ENCODE peak calls at places on chromosomes 3 and 15, in six cellular contexts. One of them, this sample, is unnamed. For H3K27me3, the result is how much of the 10 kb centered on the place peaks cover.

GRCh38 chr15:76153241-76154197 is 93.7 kb downstream of the TMEM266 start:
- DNase-seq in colonic mucosa: no peak
- DNase-seq in dorsolateral prefrontal cortex: no peak
- DNase-seq in fibroblast of lung: no peak
- DNase-seq in iPS DF 6.9: no peak
- DNase-seq in H9: peak
- DNase-seq in this sample: no peak

GRCh38 chr3:29759443-29760033 is 478.7 kb downstream of the RBMS3 start:
- DNase-seq in colonic mucosa: no peak
- DNase-seq in iPS DF 6.9: no peak
- DNase-seq in dorsolateral prefrontal cortex: no peak
- DNase-seq in H9: no peak
- DNase-seq in fibroblast of lung: peak
- DNase-seq in this sample: no peak

GRCh38 chr3:38545396-38545949 is 49.3 kb downstream of the EXOG start:
- DNase-seq in dorsolateral prefrontal cortex: no peak
- DNase-seq in H9: no peak
- DNase-seq in iPS DF 6.9: no peak
- DNase-seq in fibroblast of lung: no peak
- DNase-seq in colonic mucosa: no peak
- DNase-seq in this sample: no peak

GRCh38 chr3:23781871-23782270 is 23.9 kb upstream of the UBE2E1 start:
- DNase-seq in fibroblast of lung: no peak
- DNase-seq in iPS DF 6.9: no peak
- DNase-seq in dorsolateral prefrontal cortex: no peak
- DNase-seq in colonic mucosa: no peak
- DNase-seq in H9: no peak
- DNase-seq in this sample: no peak

GRCh38 chr3:183488343-183488742 is 59.9 kb upstream of the MCF2L2 start:
- DNase-seq in colonic mucosa: no peak
- DNase-seq in dorsolateral prefrontal cortex: no peak
- DNase-seq in iPS DF 6.9: no peak
- DNase-seq in fibroblast of lung: no peak
- DNase-seq in H9: no peak
- DNase-seq in this sample: no peak

GRCh38 chr3:131388400-131388799 is 6.8 kb downstream of the NUDT16 start:
- DNase-seq in iPS DF 6.9: no peak
- DNase-seq in fibroblast of lung: peak
- DNase-seq in dorsolateral prefrontal cortex: no peak
- DNase-seq in H9: no peak
- DNase-seq in colonic mucosa: no peak
- DNase-seq in this sample: no peak

GRCh38 chr3:85102774-85103173 is 144.0 kb downstream of the CADM2 start:
- DNase-seq in fibroblast of lung: no peak
- DNase-seq in H9: no peak
- DNase-seq in dorsolateral prefrontal cortex: no peak
- DNase-seq in iPS DF 6.9: no peak
- DNase-seq in colonic mucosa: no peak
- DNase-seq in this sample: no peak

GRCh38 chr3:74546426-74546825 is 68.0 kb downstream of the CNTN3 start:
- DNase-seq in H9: no peak
- DNase-seq in iPS DF 6.9: no peak
- DNase-seq in fibroblast of lung: peak
- DNase-seq in dorsolateral prefrontal cortex: no peak
- DNase-seq in colonic mucosa: no peak
- DNase-seq in this sample: no peak

GRCh38 chr15:81507831-81508230 is 133.8 kb upstream of the TMC3 start:
- DNase-seq in dorsolateral prefrontal cortex: no peak
- DNase-seq in iPS DF 6.9: no peak
- DNase-seq in H9: no peak
- DNase-seq in colonic mucosa: no peak
- DNase-seq in fibroblast of lung: no peak
- DNase-seq in this sample: no peak

GRCh38 chr3:72223116-72223515 is 438.2 kb upstream of the PROK2 start:
- DNase-seq in fibroblast of lung: no peak
- DNase-seq in colonic mucosa: no peak
- DNase-seq in iPS DF 6.9: no peak
- DNase-seq in H9: no peak
- DNase-seq in dorsolateral prefrontal cortex: no peak
- DNase-seq in this sample: no peak

GRCh38 chr3:124818398-124819150 is 68.6 kb downstream of the ITGB5 start:
- DNase-seq in fibroblast of lung: peak
- DNase-seq in dorsolateral prefrontal cortex: no peak
- DNase-seq in colonic mucosa: no peak
- DNase-seq in iPS DF 6.9: no peak
- DNase-seq in H9: no peak
- DNase-seq in this sample: no peak

GRCh38 chr3:105944721-105945120 is 75.9 kb upstream of the CBLB start:
- DNase-seq in dorsolateral prefrontal cortex: no peak
- DNase-seq in fibroblast of lung: peak
- DNase-seq in H9: no peak
- DNase-seq in iPS DF 6.9: no peak
- DNase-seq in colonic mucosa: no peak
- DNase-seq in this sample: peak

GRCh38 chr3:180619723-180620122 is 17.8 kb downstream of the TTC14 start:
- DNase-seq in fibroblast of lung: peak
- DNase-seq in dorsolateral prefrontal cortex: no peak
- DNase-seq in colonic mucosa: no peak
- DNase-seq in iPS DF 6.9: no peak
- DNase-seq in H9: no peak
- DNase-seq in this sample: no peak

GRCh38 chr3:47495111-47495510 is 18.4 kb downstream of the ELP6 start:
- DNase-seq in H9: no peak
- DNase-seq in fibroblast of lung: no peak
- DNase-seq in iPS DF 6.9: no peak
- DNase-seq in colonic mucosa: no peak
- DNase-seq in dorsolateral prefrontal cortex: no peak
- DNase-seq in this sample: no peak

GRCh38 chr15:29141908-29142747 is 127.5 kb downstream of the NSMCE3 start:
- DNase-seq in fibroblast of lung: peak
- DNase-seq in iPS DF 6.9: no peak
- DNase-seq in colonic mucosa: no peak
- DNase-seq in dorsolateral prefrontal cortex: no peak
- DNase-seq in H9: peak
- DNase-seq in this sample: no peak

GRCh38 chr3:105827959-105828358 is 40.9 kb downstream of the CBLB start:
- DNase-seq in colonic mucosa: peak
- DNase-seq in H9: peak
- DNase-seq in iPS DF 6.9: peak
- DNase-seq in fibroblast of lung: peak
- DNase-seq in dorsolateral prefrontal cortex: no peak
- DNase-seq in this sample: peak

GRCh38 chr15:69393831-69394491 is 20.2 kb upstream of the KIF23 start:
- DNase-seq in H9: no peak
- DNase-seq in fibroblast of lung: peak
- DNase-seq in dorsolateral prefrontal cortex: no peak
- DNase-seq in iPS DF 6.9: no peak
- DNase-seq in colonic mucosa: no peak
- DNase-seq in this sample: no peak

GRCh38 chr3:32401541-32402052 is 9.9 kb downstream of the CMTM7 start:
- DNase-seq in dorsolateral prefrontal cortex: peak
- DNase-seq in H9: peak
- DNase-seq in fibroblast of lung: peak
- DNase-seq in iPS DF 6.9: no peak
- DNase-seq in colonic mucosa: peak
- DNase-seq in this sample: peak

GRCh38 chr3:133956333-133956732 is 60.7 kb upstream of the RAB6B start:
- DNase-seq in colonic mucosa: no peak
- DNase-seq in fibroblast of lung: no peak
- DNase-seq in iPS DF 6.9: no peak
- DNase-seq in H9: no peak
- DNase-seq in dorsolateral prefrontal cortex: no peak
- DNase-seq in this sample: no peak

DNA sequence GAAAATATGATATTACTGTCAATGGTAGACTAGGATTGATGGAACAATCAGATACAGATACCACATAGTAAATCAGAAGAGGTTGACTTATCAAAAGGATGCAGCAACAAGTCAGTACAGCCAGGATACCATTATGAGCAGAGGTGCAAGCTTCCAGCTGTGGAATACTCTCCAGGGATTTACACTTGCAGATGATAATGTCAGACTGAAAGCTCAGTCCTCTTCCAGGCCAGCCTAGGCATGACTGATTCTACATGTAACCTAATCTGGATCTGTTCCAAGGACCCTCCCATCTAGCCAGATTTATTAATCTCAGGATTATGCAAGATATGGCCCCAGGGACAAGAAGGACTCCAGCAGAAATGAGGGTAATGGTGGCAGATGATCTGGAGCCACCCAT is 8.2 kb downstream of the FILIP1L start:
- DNase-seq in iPS DF 6.9: no peak
- DNase-seq in H9: no peak
- DNase-seq in dorsolateral prefrontal cortex: no peak
- DNase-seq in fibroblast of lung: no peak
- DNase-seq in colonic mucosa: no peak
- DNase-seq in this sample: no peak
- H3K27ac ChIP-seq in iPS DF 6.9: no peak
- H3K27ac ChIP-seq in H9: no peak
- H3K27ac ChIP-seq in dorsolateral prefrontal cortex: no peak
- H3K27ac ChIP-seq in fibroblast of lung: no peak
- H3K27ac ChIP-seq in colonic mucosa: no peak
- H3K27ac ChIP-seq in this sample: no peak

GRCh38 chr3:52248165-52248541 is 2.6 kb downstream of the PPM1M start:
- DNase-seq in fibroblast of lung: no peak
- DNase-seq in iPS DF 6.9: no peak
- DNase-seq in H9: no peak
- DNase-seq in dorsolateral prefrontal cortex: peak
- DNase-seq in colonic mucosa: no peak
- DNase-seq in this sample: no peak
- H3K27me3 ChIP-seq in fibroblast of lung: under half
- H3K27me3 ChIP-seq in iPS DF 6.9: under half
- H3K27me3 ChIP-seq in H9: under half
- H3K27me3 ChIP-seq in dorsolateral prefrontal cortex: under half
- H3K27me3 ChIP-seq in colonic mucosa: under half
- H3K27me3 ChIP-seq in this sample: under half

GRCh38 chr3:25458420-25458814 is 30.4 kb downstream of the RARB start:
- DNase-seq in colonic mucosa: no peak
- DNase-seq in H9: no peak
- DNase-seq in iPS DF 6.9: no peak
- DNase-seq in dorsolateral prefrontal cortex: no peak
- DNase-seq in fibroblast of lung: no peak
- DNase-seq in this sample: no peak

GRCh38 chr3:25457642-25458419 is 29.8 kb downstream of the RARB start:
- DNase-seq in colonic mucosa: no peak
- DNase-seq in dorsolateral prefrontal cortex: no peak
- DNase-seq in fibroblast of lung: peak
- DNase-seq in H9: no peak
- DNase-seq in iPS DF 6.9: no peak
- DNase-seq in this sample: no peak

GRCh38 chr3:25462495-25462894 is 34.4 kb downstream of the RARB start:
- DNase-seq in colonic mucosa: no peak
- DNase-seq in dorsolateral prefrontal cortex: no peak
- DNase-seq in H9: no peak
- DNase-seq in iPS DF 6.9: no peak
- DNase-seq in fibroblast of lung: no peak
- DNase-seq in this sample: no peak

GRCh38 chr3:25461946-25462345 is 33.9 kb downstream of the RARB start:
- DNase-seq in fibroblast of lung: no peak
- DNase-seq in H9: no peak
- DNase-seq in colonic mucosa: no peak
- DNase-seq in dorsolateral prefrontal cortex: no peak
- DNase-seq in iPS DF 6.9: no peak
- DNase-seq in this sample: no peak

GRCh38 chr3:25460751-25461150 is 32.7 kb downstream of the RARB start:
- DNase-seq in dorsolateral prefrontal cortex: no peak
- DNase-seq in fibroblast of lung: no peak
- DNase-seq in colonic mucosa: no peak
- DNase-seq in H9: no peak
- DNase-seq in iPS DF 6.9: no peak
- DNase-seq in this sample: no peak
- H3K27ac ChIP-seq in dorsolateral prefrontal cortex: no peak
- H3K27ac ChIP-seq in fibroblast of lung: no peak
- H3K27ac ChIP-seq in colonic mucosa: no peak
- H3K27ac ChIP-seq in H9: no peak
- H3K27ac ChIP-seq in iPS DF 6.9: no peak
- H3K27ac ChIP-seq in this sample: peak

GRCh38 chr3:176765491-176765890 is 431.8 kb downstream of the TBL1XR1 start:
- DNase-seq in H9: no peak
- DNase-seq in iPS DF 6.9: no peak
- DNase-seq in fibroblast of lung: peak
- DNase-seq in colonic mucosa: no peak
- DNase-seq in dorsolateral prefrontal cortex: no peak
- DNase-seq in this sample: no peak
- H3K27me3 ChIP-seq in H9: under half
- H3K27me3 ChIP-seq in iPS DF 6.9: under half
- H3K27me3 ChIP-seq in fibroblast of lung: under half
- H3K27me3 ChIP-seq in colonic mucosa: under half
- H3K27me3 ChIP-seq in dorsolateral prefrontal cortex: under half
- H3K27me3 ChIP-seq in this sample: under half

GRCh38 chr3:127593187-127593586 is 2.7 kb upstream of the TPRA1 start:
- DNase-seq in iPS DF 6.9: no peak
- DNase-seq in H9: no peak
- DNase-seq in fibroblast of lung: no peak
- DNase-seq in colonic mucosa: no peak
- DNase-seq in dorsolateral prefrontal cortex: no peak
- DNase-seq in this sample: no peak
- H3K27ac ChIP-seq in iPS DF 6.9: no peak
- H3K27ac ChIP-seq in H9: no peak
- H3K27ac ChIP-seq in fibroblast of lung: no peak
- H3K27ac ChIP-seq in colonic mucosa: no peak
- H3K27ac ChIP-seq in dorsolateral prefrontal cortex: no peak
- H3K27ac ChIP-seq in this sample: no peak

GRCh38 chr3:14307953-14308352 is 94.5 kb upstream of the SLC6A6 start:
- DNase-seq in iPS DF 6.9: no peak
- DNase-seq in H9: no peak
- DNase-seq in colonic mucosa: no peak
- DNase-seq in dorsolateral prefrontal cortex: no peak
- DNase-seq in fibroblast of lung: no peak
- DNase-seq in this sample: no peak

GRCh38 chr3:14317057-14317553 is 85.3 kb upstream of the SLC6A6 start:
- DNase-seq in iPS DF 6.9: no peak
- DNase-seq in fibroblast of lung: no peak
- DNase-seq in H9: no peak
- DNase-seq in dorsolateral prefrontal cortex: no peak
- DNase-seq in colonic mucosa: no peak
- DNase-seq in this sample: no peak

GRCh38 chr3:14312375-14312774 is 90.0 kb upstream of the SLC6A6 start:
- DNase-seq in fibroblast of lung: no peak
- DNase-seq in iPS DF 6.9: no peak
- DNase-seq in H9: no peak
- DNase-seq in colonic mucosa: no peak
- DNase-seq in dorsolateral prefrontal cortex: no peak
- DNase-seq in this sample: no peak

GRCh38 chr3:14306167-14306566 is 96.2 kb upstream of the SLC6A6 start:
- DNase-seq in dorsolateral prefrontal cortex: no peak
- DNase-seq in iPS DF 6.9: no peak
- DNase-seq in colonic mucosa: no peak
- DNase-seq in H9: no peak
- DNase-seq in fibroblast of lung: no peak
- DNase-seq in this sample: no peak

GRCh38 chr3:14311722-14312121 is 90.7 kb upstream of the SLC6A6 start:
- DNase-seq in colonic mucosa: no peak
- DNase-seq in H9: no peak
- DNase-seq in dorsolateral prefrontal cortex: no peak
- DNase-seq in iPS DF 6.9: no peak
- DNase-seq in fibroblast of lung: no peak
- DNase-seq in this sample: no peak
- H3K27me3 ChIP-seq in colonic mucosa: under half
- H3K27me3 ChIP-seq in H9: under half
- H3K27me3 ChIP-seq in dorsolateral prefrontal cortex: under half
- H3K27me3 ChIP-seq in iPS DF 6.9: under half
- H3K27me3 ChIP-seq in fibroblast of lung: under half
- H3K27me3 ChIP-seq in this sample: under half

This sample was measured in brain microvascular endothelial cell.